ENCODE peak calls at places on chromosomes 2 and 18, in eight cellular contexts. One of them, this sample, is unnamed. For H3K27me3, H3K4me1 and H3K36me3, the result is how much of the 10 kb centered on the place peaks cover.

GRCh38 chr2:231932985-231933915 is 7.1 kb upstream of the NPPC start:
- DNase-seq in pancreas: no peak
- DNase-seq in neuronal stem cell: no peak
- DNase-seq in fibroblast of lung: no peak
- DNase-seq in ovary: no peak
- DNase-seq in left ventricle myocardium inferior: no peak
- DNase-seq in cardiac muscle cell: no peak
- DNase-seq in tibial nerve: no peak
- DNase-seq in this sample: peak

GRCh38 chr2:23524261-23524706 is 139.3 kb downstream of the KLHL29 start:
- DNase-seq in tibial nerve: no peak
- DNase-seq in pancreas: peak
- DNase-seq in ovary: peak
- DNase-seq in fibroblast of lung: peak
- DNase-seq in neuronal stem cell: no peak
- DNase-seq in cardiac muscle cell: no peak
- DNase-seq in left ventricle myocardium inferior: no peak
- DNase-seq in this sample: no peak

GRCh38 chr2:19361325-19361990 is 3.0 kb upstream of the OSR1 start:
- DNase-seq in fibroblast of lung: peak
- DNase-seq in left ventricle myocardium inferior: peak
- DNase-seq in tibial nerve: no peak
- DNase-seq in ovary: peak
- DNase-seq in pancreas: peak
- DNase-seq in neuronal stem cell: no peak
- DNase-seq in cardiac muscle cell: no peak
- DNase-seq in this sample: no peak

GRCh38 chr2:178275600-178275999 is 81.3 kb downstream of the OSBPL6 start:
- DNase-seq in tibial nerve: no peak
- DNase-seq in ovary: no peak
- DNase-seq in pancreas: no peak
- DNase-seq in fibroblast of lung: no peak
- DNase-seq in left ventricle myocardium inferior: no peak
- DNase-seq in cardiac muscle cell: no peak
- DNase-seq in neuronal stem cell: no peak
- DNase-seq in this sample: no peak

GRCh38 chr18:56593906-56594305 is 44.5 kb downstream of the TXNL1 start:
- DNase-seq in tibial nerve: no peak
- DNase-seq in cardiac muscle cell: no peak
- DNase-seq in ovary: no peak
- DNase-seq in pancreas: no peak
- DNase-seq in fibroblast of lung: peak
- DNase-seq in neuronal stem cell: no peak
- DNase-seq in left ventricle myocardium inferior: no peak
- DNase-seq in this sample: no peak

GRCh38 chr2:101909760-101910159 is 82.0 kb upstream of the IL1R2 start:
- DNase-seq in tibial nerve: no peak
- DNase-seq in ovary: no peak
- DNase-seq in left ventricle myocardium inferior: no peak
- DNase-seq in neuronal stem cell: no peak
- DNase-seq in cardiac muscle cell: no peak
- DNase-seq in fibroblast of lung: no peak
- DNase-seq in pancreas: no peak
- DNase-seq in this sample: no peak

GRCh38 chr2:109607766-109608165 is 6.0 kb downstream of the SEPTIN10 start:
- DNase-seq in fibroblast of lung: peak
- DNase-seq in neuronal stem cell: no peak
- DNase-seq in ovary: no peak
- DNase-seq in pancreas: no peak
- DNase-seq in left ventricle myocardium inferior: no peak
- DNase-seq in tibial nerve: no peak
- DNase-seq in cardiac muscle cell: no peak
- DNase-seq in this sample: no peak

GRCh38 chr2:47771211-47771610 is 11.7 kb upstream of the MSH6 start:
- DNase-seq in ovary: no peak
- DNase-seq in fibroblast of lung: peak
- DNase-seq in tibial nerve: no peak
- DNase-seq in cardiac muscle cell: no peak
- DNase-seq in pancreas: peak
- DNase-seq in neuronal stem cell: no peak
- DNase-seq in left ventricle myocardium inferior: no peak
- DNase-seq in this sample: peak

GRCh38 chr2:99827296-99827999 is 314.9 kb downstream of the AFF3 start:
- DNase-seq in pancreas: no peak
- DNase-seq in ovary: no peak
- DNase-seq in fibroblast of lung: no peak
- DNase-seq in cardiac muscle cell: no peak
- DNase-seq in neuronal stem cell: no peak
- DNase-seq in left ventricle myocardium inferior: no peak
- DNase-seq in tibial nerve: no peak
- DNase-seq in this sample: peak

GRCh38 chr2:119293900-119294299 is 70.3 kb downstream of the STEAP3 start:
- DNase-seq in pancreas: no peak
- DNase-seq in tibial nerve: no peak
- DNase-seq in cardiac muscle cell: no peak
- DNase-seq in fibroblast of lung: no peak
- DNase-seq in left ventricle myocardium inferior: no peak
- DNase-seq in neuronal stem cell: no peak
- DNase-seq in ovary: no peak
- DNase-seq in this sample: no peak

DNA sequence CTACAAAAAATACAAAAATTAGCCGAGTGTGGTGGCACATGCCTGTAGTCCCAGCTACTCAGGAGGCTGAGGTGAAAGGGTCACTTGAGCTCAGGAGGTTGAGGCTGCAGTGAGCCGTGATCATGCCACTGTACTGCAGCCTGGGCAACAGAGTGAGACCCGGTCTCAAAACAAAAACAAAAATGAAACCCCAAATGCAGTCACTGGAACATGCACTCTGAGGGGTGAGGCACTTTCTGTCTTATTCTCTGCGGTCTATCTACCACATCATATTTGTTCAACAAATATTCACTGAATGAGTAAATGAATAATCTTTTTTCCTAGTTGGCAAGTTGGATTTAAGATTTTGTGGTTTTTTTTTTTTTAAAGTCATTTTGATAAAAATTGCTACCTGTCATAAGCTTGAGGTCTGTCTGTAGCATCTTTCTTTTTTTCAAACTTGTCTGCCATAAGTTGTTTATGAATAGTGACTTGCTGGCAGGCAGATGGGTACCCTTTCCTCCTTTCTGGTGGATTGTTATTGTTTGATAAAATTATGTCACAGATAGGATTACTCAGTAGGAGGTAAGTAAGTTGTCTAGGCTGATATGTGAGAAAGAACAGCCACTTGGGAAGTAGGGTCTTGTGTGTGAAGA is 11.8 kb downstream of the CHRNA1 start:
- DNase-seq in neuronal stem cell: no peak
- DNase-seq in cardiac muscle cell: no peak
- DNase-seq in ovary: no peak
- DNase-seq in left ventricle myocardium inferior: no peak
- DNase-seq in fibroblast of lung: no peak
- DNase-seq in tibial nerve: no peak
- DNase-seq in pancreas: no peak
- DNase-seq in this sample: no peak
- H3K27me3 ChIP-seq in neuronal stem cell: under half
- H3K27me3 ChIP-seq in cardiac muscle cell: under half
- H3K27me3 ChIP-seq in ovary: under half
- H3K27me3 ChIP-seq in left ventricle myocardium inferior: under half
- H3K27me3 ChIP-seq in fibroblast of lung: under half
- H3K27me3 ChIP-seq in tibial nerve: under half
- H3K27me3 ChIP-seq in pancreas: under half
- H3K27me3 ChIP-seq in this sample: under half

DNA sequence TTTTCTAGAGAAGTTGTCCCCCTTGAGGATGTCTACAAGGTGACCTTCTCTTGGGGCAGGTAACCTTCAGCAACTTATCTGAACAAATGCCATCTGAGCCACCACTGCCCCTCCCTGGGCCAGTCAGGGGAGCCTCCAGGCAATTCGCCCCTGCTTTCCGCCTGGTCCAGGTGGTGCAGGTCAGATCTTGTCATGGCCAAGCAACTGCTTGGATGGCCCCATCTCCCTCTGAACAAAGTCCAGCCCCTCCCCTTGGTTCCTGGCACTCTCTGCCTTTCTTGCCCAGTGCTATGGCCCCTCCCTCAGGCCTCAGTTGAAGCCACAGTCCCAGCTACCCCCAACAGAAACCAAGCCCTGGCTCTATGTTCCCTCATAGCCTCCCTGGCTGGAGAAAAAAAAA is 138.7 kb downstream of the ALPK2 start:
- DNase-seq in pancreas: no peak
- DNase-seq in tibial nerve: no peak
- DNase-seq in neuronal stem cell: no peak
- DNase-seq in cardiac muscle cell: no peak
- DNase-seq in fibroblast of lung: no peak
- DNase-seq in ovary: no peak
- DNase-seq in left ventricle myocardium inferior: no peak
- DNase-seq in this sample: no peak
- H3K4me1 ChIP-seq in pancreas: under half
- H3K4me1 ChIP-seq in tibial nerve: under half
- H3K4me1 ChIP-seq in neuronal stem cell: under half
- H3K4me1 ChIP-seq in cardiac muscle cell: under half
- H3K4me1 ChIP-seq in fibroblast of lung: under half
- H3K4me1 ChIP-seq in ovary: under half
- H3K4me1 ChIP-seq in left ventricle myocardium inferior: under half
- H3K4me1 ChIP-seq in this sample: under half

GRCh38 chr18:63532471-63532870 is 9.7 kb upstream of the SERPINB12 start:
- DNase-seq in ovary: no peak
- DNase-seq in cardiac muscle cell: no peak
- DNase-seq in left ventricle myocardium inferior: no peak
- DNase-seq in neuronal stem cell: no peak
- DNase-seq in pancreas: no peak
- DNase-seq in tibial nerve: no peak
- DNase-seq in fibroblast of lung: no peak
- DNase-seq in this sample: no peak
- H3K36me3 ChIP-seq in ovary: under half
- H3K36me3 ChIP-seq in cardiac muscle cell: under half
- H3K36me3 ChIP-seq in left ventricle myocardium inferior: under half
- H3K36me3 ChIP-seq in neuronal stem cell: under half
- H3K36me3 ChIP-seq in pancreas: under half
- H3K36me3 ChIP-seq in tibial nerve: under half
- H3K36me3 ChIP-seq in fibroblast of lung: under half
- H3K36me3 ChIP-seq in this sample: under half

GRCh38 chr2:197311521-197312033 is 997 bp upstream of the ANKRD44 start:
- DNase-seq in fibroblast of lung: no peak
- DNase-seq in ovary: no peak
- DNase-seq in cardiac muscle cell: no peak
- DNase-seq in tibial nerve: no peak
- DNase-seq in left ventricle myocardium inferior: no peak
- DNase-seq in neuronal stem cell: no peak
- DNase-seq in pancreas: no peak
- DNase-seq in this sample: peak
- H3K27me3 ChIP-seq in fibroblast of lung: under half
- H3K27me3 ChIP-seq in ovary: under half
- H3K27me3 ChIP-seq in cardiac muscle cell: under half
- H3K27me3 ChIP-seq in tibial nerve: under half
- H3K27me3 ChIP-seq in left ventricle myocardium inferior: under half
- H3K27me3 ChIP-seq in neuronal stem cell: under half
- H3K27me3 ChIP-seq in pancreas: under half
- H3K27me3 ChIP-seq in this sample: under half

GRCh38 chr2:173130521-173131467 is 55.1 kb downstream of the MAP3K20 start:
- DNase-seq in neuronal stem cell: no peak
- DNase-seq in ovary: no peak
- DNase-seq in pancreas: no peak
- DNase-seq in fibroblast of lung: no peak
- DNase-seq in left ventricle myocardium inferior: no peak
- DNase-seq in tibial nerve: no peak
- DNase-seq in cardiac muscle cell: no peak
- DNase-seq in this sample: no peak
- H3K4me1 ChIP-seq in neuronal stem cell: under half
- H3K4me1 ChIP-seq in ovary: under half
- H3K4me1 ChIP-seq in pancreas: under half
- H3K4me1 ChIP-seq in fibroblast of lung: under half
- H3K4me1 ChIP-seq in left ventricle myocardium inferior: half or more
- H3K4me1 ChIP-seq in tibial nerve: under half
- H3K4me1 ChIP-seq in cardiac muscle cell: under half
- H3K4me1 ChIP-seq in this sample: under half

GRCh38 chr2:38160517-38160916 is 84.6 kb upstream of the CYP1B1 start:
- DNase-seq in neuronal stem cell: no peak
- DNase-seq in ovary: no peak
- DNase-seq in cardiac muscle cell: no peak
- DNase-seq in fibroblast of lung: no peak
- DNase-seq in left ventricle myocardium inferior: no peak
- DNase-seq in tibial nerve: no peak
- DNase-seq in pancreas: no peak
- DNase-seq in this sample: no peak
- H3K36me3 ChIP-seq in neuronal stem cell: under half
- H3K36me3 ChIP-seq in ovary: under half
- H3K36me3 ChIP-seq in cardiac muscle cell: under half
- H3K36me3 ChIP-seq in fibroblast of lung: under half
- H3K36me3 ChIP-seq in left ventricle myocardium inferior: under half
- H3K36me3 ChIP-seq in tibial nerve: under half
- H3K36me3 ChIP-seq in pancreas: under half
- H3K36me3 ChIP-seq in this sample: under half

GRCh38 chr18:49898421-49898820 is 85.1 kb upstream of the ACAA2 start:
- DNase-seq in pancreas: peak
- DNase-seq in ovary: peak
- DNase-seq in left ventricle myocardium inferior: peak
- DNase-seq in tibial nerve: peak
- DNase-seq in neuronal stem cell: peak
- DNase-seq in cardiac muscle cell: peak
- DNase-seq in fibroblast of lung: peak
- DNase-seq in this sample: peak
- H3K27me3 ChIP-seq in pancreas: under half
- H3K27me3 ChIP-seq in ovary: under half
- H3K27me3 ChIP-seq in left ventricle myocardium inferior: under half
- H3K27me3 ChIP-seq in tibial nerve: under half
- H3K27me3 ChIP-seq in neuronal stem cell: under half
- H3K27me3 ChIP-seq in cardiac muscle cell: under half
- H3K27me3 ChIP-seq in fibroblast of lung: under half
- H3K27me3 ChIP-seq in this sample: under half

GRCh38 chr2:39483530-39483929 is 46.4 kb upstream of the MAP4K3 start:
- DNase-seq in left ventricle myocardium inferior: no peak
- DNase-seq in cardiac muscle cell: no peak
- DNase-seq in neuronal stem cell: no peak
- DNase-seq in fibroblast of lung: no peak
- DNase-seq in pancreas: no peak
- DNase-seq in tibial nerve: no peak
- DNase-seq in ovary: no peak
- DNase-seq in this sample: no peak

GRCh38 chr2:39481611-39482010 is 44.5 kb upstream of the MAP4K3 start:
- DNase-seq in left ventricle myocardium inferior: no peak
- DNase-seq in ovary: no peak
- DNase-seq in tibial nerve: no peak
- DNase-seq in cardiac muscle cell: no peak
- DNase-seq in pancreas: no peak
- DNase-seq in fibroblast of lung: peak
- DNase-seq in neuronal stem cell: no peak
- DNase-seq in this sample: no peak

GRCh38 chr2:39484620-39485495 is 47.8 kb upstream of the MAP4K3 start:
- DNase-seq in cardiac muscle cell: no peak
- DNase-seq in left ventricle myocardium inferior: no peak
- DNase-seq in neuronal stem cell: no peak
- DNase-seq in tibial nerve: no peak
- DNase-seq in pancreas: no peak
- DNase-seq in fibroblast of lung: no peak
- DNase-seq in ovary: no peak
- DNase-seq in this sample: no peak

GRCh38 chr2:39486071-39486470 is 49.0 kb upstream of the MAP4K3 start:
- DNase-seq in ovary: no peak
- DNase-seq in neuronal stem cell: no peak
- DNase-seq in pancreas: no peak
- DNase-seq in left ventricle myocardium inferior: no peak
- DNase-seq in cardiac muscle cell: no peak
- DNase-seq in tibial nerve: no peak
- DNase-seq in fibroblast of lung: no peak
- DNase-seq in this sample: no peak

GRCh38 chr2:39484206-39484605 is 47.1 kb upstream of the MAP4K3 start:
- DNase-seq in ovary: no peak
- DNase-seq in pancreas: no peak
- DNase-seq in neuronal stem cell: no peak
- DNase-seq in left ventricle myocardium inferior: no peak
- DNase-seq in tibial nerve: no peak
- DNase-seq in fibroblast of lung: no peak
- DNase-seq in cardiac muscle cell: no peak
- DNase-seq in this sample: no peak
- H3K4me1 ChIP-seq in ovary: under half
- H3K4me1 ChIP-seq in pancreas: under half
- H3K4me1 ChIP-seq in neuronal stem cell: under half
- H3K4me1 ChIP-seq in left ventricle myocardium inferior: under half
- H3K4me1 ChIP-seq in tibial nerve: under half
- H3K4me1 ChIP-seq in fibroblast of lung: under half
- H3K4me1 ChIP-seq in cardiac muscle cell: under half
- H3K4me1 ChIP-seq in this sample: under half